ENCODE peak calls at places on chromosomes 4 and X, in ten cellular contexts. R is colonic mucosa, A is HT1080, M is GM13977, F is SHP77, W is cardiac fibroblast, O is H4, P is Peyer's patch, Y is AG10803, G is AG09319. K is an unnamed sample.

GRCh38 chrX:13389501-13389900 is 69.6 kb upstream of the ATXN3L start:
- DNase-seq in M (no peak), R (no peak), F (no peak), G (no peak), A (no peak), P (no peak), W (no peak), Y (no peak), O (no peak), K (no peak)

GRCh38 chrX:18855919-18856644 is 127.8 kb downstream of the PHKA2 start:
- DNase-seq in F (no peak), W (peak), O (peak), P (no peak), R (no peak), Y (peak), A (peak), M (peak), G (no peak), K (no peak)

GRCh38 chr4:20017035-20017434 is 234.7 kb upstream of the SLIT2 start:
- DNase-seq in F (no peak), G (peak), R (no peak), W (peak), M (no peak), P (no peak), A (no peak), Y (peak), O (no peak), K (no peak)

GRCh38 chr4:94746746-94747145 is 11.0 kb upstream of the BMPR1B start:
- DNase-seq in W (no peak), M (no peak), O (no peak), F (no peak), P (no peak), A (no peak), G (no peak), R (no peak), Y (no peak), K (no peak)

GRCh38 chr4:180084561-180084960 is 2158.6 kb upstream of the TENM3 start:
- DNase-seq in G (no peak), F (no peak), W (no peak), A (peak), O (no peak), Y (no peak), M (no peak), R (no peak), P (no peak), K (no peak)

GRCh38 chr4:7200801-7201200 is 8.5 kb downstream of the SORCS2 start:
- DNase-seq in P (peak), M (no peak), W (no peak), A (no peak), R (no peak), O (no peak), G (no peak), Y (no peak), F (no peak), K (no peak)

GRCh38 chr4:11497212-11497806 is 68.6 kb upstream of the HS3ST1 start:
- DNase-seq in W (no peak), P (peak), A (peak), M (no peak), R (peak), Y (no peak), O (no peak), F (no peak), G (no peak), K (no peak)

GRCh38 chrX:38916801-38917200 is 115.5 kb downstream of the MID1IP1 start:
- DNase-seq in O (no peak), Y (no peak), R (no peak), G (no peak), P (no peak), M (no peak), A (no peak), W (no peak), F (no peak), K (no peak)

GRCh38 chrX:42934020-42934701 is 156.2 kb upstream of the PPP1R2C start:
- DNase-seq in P (peak), M (peak), R (peak), Y (no peak), W (no peak), A (peak), F (no peak), O (peak), G (no peak), K (no peak)

GRCh38 chr4:158769175-158769831 is 477 bp downstream of the FNIP2 start:
- DNase-seq in O (no peak), G (no peak), A (peak), P (peak), R (peak), F (no peak), M (no peak), W (no peak), Y (peak), K (peak)

GRCh38 chr4:24413311-24413784 is 171.0 kb downstream of the DHX15 start:
- DNase-seq in G (no peak), P (no peak), W (no peak), F (no peak), R (no peak), A (no peak), O (no peak), M (no peak), Y (no peak), K (no peak)

GRCh38 chr4:74934822-74935326 is 2.0 kb downstream of the PARM1 start:
- DNase-seq in G (no peak), Y (no peak), O (no peak), W (no peak), M (no peak), A (no peak), R (no peak), P (no peak), F (no peak), K (peak)

GRCh38 chr4:87342872-87343271 is 20.2 kb upstream of the HSD17B13 start:
- DNase-seq in O (no peak), A (no peak), F (no peak), W (no peak), R (no peak), M (no peak), P (no peak), Y (no peak), G (no peak), K (no peak)

GRCh38 chr4:142473218-142473959 is 372.7 kb downstream of the INPP4B start:
- DNase-seq in O (no peak), Y (no peak), R (no peak), M (no peak), G (no peak), A (peak), P (peak), F (peak), W (no peak), K (peak)

GRCh38 chr4:53804719-53805118 is 213.4 kb upstream of the LNX1 start:
- DNase-seq in F (no peak), A (peak), G (no peak), W (peak), O (peak), M (peak), Y (no peak), P (peak), R (peak), K (peak)

GRCh38 chrX:85243155-85243554 is 424 bp downstream of the SATL1 start:
- DNase-seq in M (peak), G (no peak), R (no peak), Y (no peak), O (no peak), P (no peak), W (no peak), F (no peak), A (no peak), K (no peak)

GRCh38 chr4:2406406-2406805 is 12.0 kb downstream of the ZFYVE28 start:
- DNase-seq in A (no peak), M (no peak), P (no peak), F (no peak), W (no peak), R (no peak), O (no peak), G (no peak), Y (no peak), K (no peak)

GRCh38 chrX:124501566-124501965 is 155.2 kb downstream of the SH2D1A start:
- DNase-seq in F (no peak), R (no peak), G (no peak), M (no peak), O (no peak), W (no peak), A (no peak), Y (no peak), P (no peak), K (no peak)

GRCh38 chr4:37392540-37393255 is 148.2 kb downstream of the NWD2 start:
- DNase-seq in P (peak), Y (no peak), R (peak), G (no peak), W (peak), F (no peak), O (peak), A (peak), M (no peak), K (peak)

GRCh38 chrX:101442095-101442494 is 34.1 kb downstream of the HNRNPH2 start:
- DNase-seq in G (no peak), Y (no peak), A (no peak), P (no peak), R (no peak), O (no peak), M (no peak), W (peak), F (no peak), K (no peak)

GRCh38 chr4:54513231-54513630 is 144.5 kb upstream of the KIT start:
- DNase-seq in O (no peak), W (peak), R (no peak), P (no peak), F (no peak), Y (peak), A (peak), M (no peak), G (peak), K (peak)

GRCh38 chrX:119398974-119399771 is at the start of gene SLC25A43:
- DNase-seq in R (peak), M (peak), A (peak), P (peak), F (no peak), Y (peak), G (no peak), O (no peak), W (peak), K (peak)

K was measured in right cardiac atrium.